ENCODE peak calls at places on chromosomes 12 and 14, in six cellular contexts. One of them, this sample, is unnamed. For H3K4me1, the result is how much of the 10 kb centered on the place peaks cover.

GRCh38 chr14:95348395-95349080 is 28.8 kb upstream of the CLMN start:
- DNase-seq in neuronal stem cell: no peak
- DNase-seq in IMR-90: no peak
- DNase-seq in lower lobe of right lung: no peak
- DNase-seq in H9: no peak
- DNase-seq in naive thymus-derived CD4-positive, alpha-beta T cell: no peak
- DNase-seq in this sample: no peak

GRCh38 chr12:15982471-15982870 is 71.3 kb downstream of the DERA start:
- DNase-seq in lower lobe of right lung: no peak
- DNase-seq in H9: no peak
- DNase-seq in naive thymus-derived CD4-positive, alpha-beta T cell: no peak
- DNase-seq in IMR-90: peak
- DNase-seq in neuronal stem cell: no peak
- DNase-seq in this sample: no peak

GRCh38 chr14:54627718-54628345 is 60.9 kb downstream of the SAMD4A start:
- DNase-seq in neuronal stem cell: no peak
- DNase-seq in lower lobe of right lung: no peak
- DNase-seq in naive thymus-derived CD4-positive, alpha-beta T cell: peak
- DNase-seq in IMR-90: peak
- DNase-seq in H9: no peak
- DNase-seq in this sample: no peak

GRCh38 chr12:121590476-121591143 is 9.8 kb upstream of the KDM2B start:
- DNase-seq in IMR-90: peak
- DNase-seq in naive thymus-derived CD4-positive, alpha-beta T cell: peak
- DNase-seq in neuronal stem cell: peak
- DNase-seq in lower lobe of right lung: no peak
- DNase-seq in H9: no peak
- DNase-seq in this sample: no peak

GRCh38 chr12:78725951-78726550 is 138.5 kb upstream of the SYT1 start:
- DNase-seq in lower lobe of right lung: no peak
- DNase-seq in H9: no peak
- DNase-seq in IMR-90: no peak
- DNase-seq in naive thymus-derived CD4-positive, alpha-beta T cell: no peak
- DNase-seq in neuronal stem cell: no peak
- DNase-seq in this sample: no peak

GRCh38 chr14:101495827-101496778 is 65.2 kb upstream of the DIO3 start:
- DNase-seq in lower lobe of right lung: peak
- DNase-seq in naive thymus-derived CD4-positive, alpha-beta T cell: no peak
- DNase-seq in H9: peak
- DNase-seq in IMR-90: no peak
- DNase-seq in neuronal stem cell: peak
- DNase-seq in this sample: peak

GRCh38 chr14:77991128-77991772 is 178.9 kb upstream of the NRXN3 start:
- DNase-seq in neuronal stem cell: no peak
- DNase-seq in naive thymus-derived CD4-positive, alpha-beta T cell: no peak
- DNase-seq in lower lobe of right lung: no peak
- DNase-seq in H9: no peak
- DNase-seq in IMR-90: no peak
- DNase-seq in this sample: no peak

GRCh38 chr12:123529636-123530035 is 3.9 kb downstream of the RILPL1 start:
- DNase-seq in IMR-90: no peak
- DNase-seq in neuronal stem cell: no peak
- DNase-seq in naive thymus-derived CD4-positive, alpha-beta T cell: no peak
- DNase-seq in H9: no peak
- DNase-seq in lower lobe of right lung: no peak
- DNase-seq in this sample: no peak

GRCh38 chr14:101068293-101068957 is 164.9 kb upstream of the RTL1 start:
- DNase-seq in lower lobe of right lung: peak
- DNase-seq in naive thymus-derived CD4-positive, alpha-beta T cell: no peak
- DNase-seq in IMR-90: no peak
- DNase-seq in H9: peak
- DNase-seq in neuronal stem cell: no peak
- DNase-seq in this sample: peak

GRCh38 chr14:22314183-22314820 is 274.7 kb downstream of the DAD1 start:
- DNase-seq in IMR-90: peak
- DNase-seq in naive thymus-derived CD4-positive, alpha-beta T cell: peak
- DNase-seq in neuronal stem cell: peak
- DNase-seq in lower lobe of right lung: no peak
- DNase-seq in H9: peak
- DNase-seq in this sample: no peak

GRCh38 chr12:25583545-25583944 is 30.5 kb upstream of the LMNTD1 start:
- DNase-seq in neuronal stem cell: no peak
- DNase-seq in H9: peak
- DNase-seq in lower lobe of right lung: no peak
- DNase-seq in IMR-90: peak
- DNase-seq in naive thymus-derived CD4-positive, alpha-beta T cell: peak
- DNase-seq in this sample: no peak

GRCh38 chr14:106586098-106586704 is 1059.8 kb downstream of the TMEM121 start:
- DNase-seq in H9: no peak
- DNase-seq in neuronal stem cell: no peak
- DNase-seq in naive thymus-derived CD4-positive, alpha-beta T cell: peak
- DNase-seq in IMR-90: no peak
- DNase-seq in lower lobe of right lung: peak
- DNase-seq in this sample: no peak

GRCh38 chr12:54136844-54137580 is 51.8 kb downstream of the SMUG1 start:
- DNase-seq in naive thymus-derived CD4-positive, alpha-beta T cell: no peak
- DNase-seq in lower lobe of right lung: no peak
- DNase-seq in H9: no peak
- DNase-seq in IMR-90: no peak
- DNase-seq in neuronal stem cell: no peak
- DNase-seq in this sample: no peak

GRCh38 chr14:94671870-94672444 is 59.8 kb downstream of the SERPINA3 start:
- DNase-seq in neuronal stem cell: no peak
- DNase-seq in lower lobe of right lung: no peak
- DNase-seq in H9: no peak
- DNase-seq in IMR-90: no peak
- DNase-seq in naive thymus-derived CD4-positive, alpha-beta T cell: no peak
- DNase-seq in this sample: no peak

GRCh38 chr14:89401241-89401640 is 15.8 kb downstream of the FOXN3 start:
- DNase-seq in naive thymus-derived CD4-positive, alpha-beta T cell: no peak
- DNase-seq in H9: no peak
- DNase-seq in IMR-90: no peak
- DNase-seq in lower lobe of right lung: no peak
- DNase-seq in neuronal stem cell: no peak
- DNase-seq in this sample: no peak

GRCh38 chr14:83172363-83172762 is 1638.7 kb upstream of the SEL1L start:
- DNase-seq in naive thymus-derived CD4-positive, alpha-beta T cell: no peak
- DNase-seq in IMR-90: peak
- DNase-seq in neuronal stem cell: no peak
- DNase-seq in H9: no peak
- DNase-seq in lower lobe of right lung: no peak
- DNase-seq in this sample: no peak

GRCh38 chr12:119624971-119625370 is 31.4 kb downstream of the TMEM233 start:
- DNase-seq in naive thymus-derived CD4-positive, alpha-beta T cell: no peak
- DNase-seq in IMR-90: no peak
- DNase-seq in H9: no peak
- DNase-seq in neuronal stem cell: no peak
- DNase-seq in lower lobe of right lung: no peak
- DNase-seq in this sample: no peak

GRCh38 chr14:101893759-101894158 is 70.6 kb upstream of the DYNC1H1 start:
- DNase-seq in H9: no peak
- DNase-seq in IMR-90: no peak
- DNase-seq in neuronal stem cell: no peak
- DNase-seq in naive thymus-derived CD4-positive, alpha-beta T cell: no peak
- DNase-seq in lower lobe of right lung: no peak
- DNase-seq in this sample: no peak

GRCh38 chr12:52632656-52633055 is 14.3 kb upstream of the KRT73 start:
- DNase-seq in lower lobe of right lung: no peak
- DNase-seq in naive thymus-derived CD4-positive, alpha-beta T cell: no peak
- DNase-seq in IMR-90: no peak
- DNase-seq in H9: peak
- DNase-seq in neuronal stem cell: no peak
- DNase-seq in this sample: no peak

GRCh38 chr14:77268989-77269595 is 1.9 kb downstream of the NGB start:
- DNase-seq in naive thymus-derived CD4-positive, alpha-beta T cell: no peak
- DNase-seq in lower lobe of right lung: no peak
- DNase-seq in neuronal stem cell: no peak
- DNase-seq in H9: no peak
- DNase-seq in IMR-90: no peak
- DNase-seq in this sample: no peak

GRCh38 chr12:49033611-49034286 is 15.2 kb upstream of the PRKAG1 start:
- DNase-seq in lower lobe of right lung: no peak
- DNase-seq in naive thymus-derived CD4-positive, alpha-beta T cell: no peak
- DNase-seq in neuronal stem cell: no peak
- DNase-seq in IMR-90: no peak
- DNase-seq in H9: no peak
- DNase-seq in this sample: no peak

GRCh38 chr12:103858953-103859601 is 18.0 kb upstream of the NT5DC3 start:
- DNase-seq in neuronal stem cell: no peak
- DNase-seq in naive thymus-derived CD4-positive, alpha-beta T cell: no peak
- DNase-seq in IMR-90: peak
- DNase-seq in lower lobe of right lung: no peak
- DNase-seq in H9: no peak
- DNase-seq in this sample: peak
- H3K4me1 ChIP-seq in neuronal stem cell: under half
- H3K4me1 ChIP-seq in naive thymus-derived CD4-positive, alpha-beta T cell: under half
- H3K4me1 ChIP-seq in IMR-90: under half
- H3K4me1 ChIP-seq in lower lobe of right lung: under half
- H3K4me1 ChIP-seq in H9: under half
- H3K4me1 ChIP-seq in this sample: under half

GRCh38 chr14:64217318-64217717 is 76.9 kb downstream of the ESR2 start:
- DNase-seq in neuronal stem cell: no peak
- DNase-seq in lower lobe of right lung: no peak
- DNase-seq in naive thymus-derived CD4-positive, alpha-beta T cell: no peak
- DNase-seq in IMR-90: no peak
- DNase-seq in H9: no peak
- DNase-seq in this sample: no peak

GRCh38 chr14:64220056-64220455 is 74.1 kb downstream of the ESR2 start:
- DNase-seq in IMR-90: no peak
- DNase-seq in H9: no peak
- DNase-seq in neuronal stem cell: no peak
- DNase-seq in naive thymus-derived CD4-positive, alpha-beta T cell: no peak
- DNase-seq in lower lobe of right lung: no peak
- DNase-seq in this sample: no peak

GRCh38 chr14:64220466-64220865 is 73.7 kb downstream of the ESR2 start:
- DNase-seq in H9: no peak
- DNase-seq in naive thymus-derived CD4-positive, alpha-beta T cell: no peak
- DNase-seq in lower lobe of right lung: no peak
- DNase-seq in IMR-90: no peak
- DNase-seq in neuronal stem cell: no peak
- DNase-seq in this sample: no peak

GRCh38 chr14:64217747-64218146 is 76.4 kb downstream of the ESR2 start:
- DNase-seq in IMR-90: no peak
- DNase-seq in H9: no peak
- DNase-seq in naive thymus-derived CD4-positive, alpha-beta T cell: no peak
- DNase-seq in lower lobe of right lung: no peak
- DNase-seq in neuronal stem cell: no peak
- DNase-seq in this sample: no peak

GRCh38 chr14:64218344-64219240 is 75.6 kb downstream of the ESR2 start:
- DNase-seq in naive thymus-derived CD4-positive, alpha-beta T cell: no peak
- DNase-seq in H9: no peak
- DNase-seq in IMR-90: no peak
- DNase-seq in neuronal stem cell: no peak
- DNase-seq in lower lobe of right lung: no peak
- DNase-seq in this sample: no peak
- H3K4me1 ChIP-seq in naive thymus-derived CD4-positive, alpha-beta T cell: under half
- H3K4me1 ChIP-seq in H9: under half
- H3K4me1 ChIP-seq in IMR-90: under half
- H3K4me1 ChIP-seq in neuronal stem cell: under half
- H3K4me1 ChIP-seq in lower lobe of right lung: under half
- H3K4me1 ChIP-seq in this sample: under half

GRCh38 chr12:43044241-43044640 is 454.7 kb upstream of the PRICKLE1 start:
- DNase-seq in naive thymus-derived CD4-positive, alpha-beta T cell: no peak
- DNase-seq in IMR-90: no peak
- DNase-seq in H9: no peak
- DNase-seq in neuronal stem cell: no peak
- DNase-seq in lower lobe of right lung: no peak
- DNase-seq in this sample: no peak
- H3K4me1 ChIP-seq in naive thymus-derived CD4-positive, alpha-beta T cell: under half
- H3K4me1 ChIP-seq in IMR-90: under half
- H3K4me1 ChIP-seq in H9: under half
- H3K4me1 ChIP-seq in neuronal stem cell: under half
- H3K4me1 ChIP-seq in lower lobe of right lung: under half
- H3K4me1 ChIP-seq in this sample: under half

DNA sequence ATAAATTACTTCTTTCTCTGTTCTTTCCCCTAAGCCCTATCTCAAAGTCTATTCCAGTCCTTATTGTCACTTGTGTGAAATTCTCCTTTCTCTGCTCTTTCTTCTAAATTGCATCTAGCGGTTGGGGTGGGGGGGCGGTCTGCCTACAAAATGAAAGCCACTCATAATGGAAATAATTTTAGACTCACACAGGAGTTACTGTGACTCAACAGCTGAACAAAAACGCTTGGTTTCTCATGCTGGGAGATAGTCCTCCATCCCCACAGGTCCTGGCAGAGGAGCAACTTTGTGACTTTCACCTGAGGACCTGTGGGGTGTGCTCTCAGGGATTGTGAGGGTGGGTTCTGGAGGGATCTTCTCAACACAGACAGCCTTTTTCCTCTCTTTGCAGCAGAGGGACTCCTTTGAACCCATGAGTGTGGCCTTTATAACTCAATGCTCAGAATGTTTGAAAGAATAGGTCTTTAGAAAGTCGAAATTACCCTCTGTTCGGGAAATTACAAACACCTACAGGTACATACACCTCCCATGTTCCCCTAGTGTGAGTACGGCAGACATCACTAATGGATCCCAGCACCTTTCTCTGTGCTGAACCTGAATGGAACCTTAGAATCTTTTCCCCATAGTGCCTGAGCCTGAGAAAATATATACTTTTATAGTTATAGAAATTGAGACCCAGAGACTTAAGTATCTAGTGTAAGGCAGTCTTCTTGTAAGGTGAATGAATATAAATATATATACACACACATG is 109.7 kb downstream of the CHST11 start:
- DNase-seq in naive thymus-derived CD4-positive, alpha-beta T cell: no peak
- DNase-seq in neuronal stem cell: no peak
- DNase-seq in lower lobe of right lung: no peak
- DNase-seq in IMR-90: no peak
- DNase-seq in H9: no peak
- DNase-seq in this sample: no peak
- H3K4me1 ChIP-seq in naive thymus-derived CD4-positive, alpha-beta T cell: under half
- H3K4me1 ChIP-seq in neuronal stem cell: under half
- H3K4me1 ChIP-seq in lower lobe of right lung: under half
- H3K4me1 ChIP-seq in IMR-90: under half
- H3K4me1 ChIP-seq in H9: under half
- H3K4me1 ChIP-seq in this sample: under half

This sample was measured in left lung.